ENCODE peak calls at places on chromosomes 3 and 15, in nine cellular contexts. One of them, this sample, is unnamed.
A peak's percentile ranks its signal among the peaks of the same experiment; 100 is the strongest.

GRCh38 chr15:94198633-94199032 is 32.7 kb upstream of the MCTP2 start:
- DNase-seq in colonic mucosa: no peak
- DNase-seq in PC-3: no peak
- DNase-seq in sigmoid colon: no peak
- DNase-seq in lung: no peak
- DNase-seq in astrocyte: no peak
- DNase-seq in heart left ventricle: no peak
- DNase-seq in bronchial epithelial cell: peak; percentile 5
- DNase-seq in psoas muscle: no peak
- DNase-seq in this sample: no peak

GRCh38 chr3:15636028-15636709 is 34.6 kb downstream of the BTD start:
- DNase-seq in bronchial epithelial cell: peak; percentile 54
- DNase-seq in astrocyte: peak; percentile 96
- DNase-seq in heart left ventricle: peak; percentile 62
- DNase-seq in lung: no peak
- DNase-seq in sigmoid colon: no peak
- DNase-seq in PC-3: peak; percentile 93
- DNase-seq in psoas muscle: peak; percentile 32
- DNase-seq in colonic mucosa: no peak
- DNase-seq in this sample: no peak

GRCh38 chr3:43260412-43260811 is 25.9 kb upstream of the SNRK start:
- DNase-seq in sigmoid colon: no peak
- DNase-seq in PC-3: peak; percentile 37
- DNase-seq in astrocyte: no peak
- DNase-seq in bronchial epithelial cell: peak; percentile 11
- DNase-seq in lung: no peak
- DNase-seq in psoas muscle: no peak
- DNase-seq in colonic mucosa: no peak
- DNase-seq in heart left ventricle: no peak
- DNase-seq in this sample: no peak

GRCh38 chr3:46929324-46929723 is 47.2 kb downstream of the CCDC12 start:
- DNase-seq in sigmoid colon: peak; percentile 54
- DNase-seq in bronchial epithelial cell: no peak
- DNase-seq in psoas muscle: peak; percentile 58
- DNase-seq in astrocyte: no peak
- DNase-seq in heart left ventricle: peak; percentile 90
- DNase-seq in PC-3: no peak
- DNase-seq in colonic mucosa: peak; percentile 76
- DNase-seq in lung: peak; percentile 68
- DNase-seq in this sample: peak; percentile 81

GRCh38 chr15:63599401-63600000 is 2.3 kb downstream of the FBXL22 start:
- DNase-seq in colonic mucosa: peak; percentile 81
- DNase-seq in PC-3: peak; percentile 69
- DNase-seq in psoas muscle: peak; percentile 66
- DNase-seq in heart left ventricle: peak; percentile 72
- DNase-seq in astrocyte: no peak
- DNase-seq in bronchial epithelial cell: peak; percentile 73
- DNase-seq in sigmoid colon: peak; percentile 92
- DNase-seq in lung: peak; percentile 62
- DNase-seq in this sample: peak; percentile 61

GRCh38 chr3:24272875-24273274 is 221.8 kb downstream of the THRB start:
- DNase-seq in astrocyte: peak; percentile 43
- DNase-seq in lung: no peak
- DNase-seq in sigmoid colon: no peak
- DNase-seq in bronchial epithelial cell: peak; percentile 88
- DNase-seq in psoas muscle: no peak
- DNase-seq in colonic mucosa: no peak
- DNase-seq in PC-3: peak; percentile 87
- DNase-seq in heart left ventricle: no peak
- DNase-seq in this sample: no peak

GRCh38 chr3:169630852-169631251 is 32.7 kb downstream of the MECOM start:
- DNase-seq in astrocyte: no peak
- DNase-seq in lung: no peak
- DNase-seq in bronchial epithelial cell: no peak
- DNase-seq in PC-3: no peak
- DNase-seq in sigmoid colon: no peak
- DNase-seq in heart left ventricle: no peak
- DNase-seq in psoas muscle: no peak
- DNase-seq in colonic mucosa: no peak
- DNase-seq in this sample: no peak

GRCh38 chr3:108159865-108160264 is 62.4 kb downstream of the IFT57 start:
- DNase-seq in sigmoid colon: no peak
- DNase-seq in lung: no peak
- DNase-seq in astrocyte: peak; percentile 75
- DNase-seq in heart left ventricle: no peak
- DNase-seq in PC-3: peak; percentile 80
- DNase-seq in psoas muscle: no peak
- DNase-seq in bronchial epithelial cell: peak; percentile 69
- DNase-seq in colonic mucosa: no peak
- DNase-seq in this sample: no peak

GRCh38 chr3:193507566-193507965 is 47.1 kb downstream of the ATP13A4 start:
- DNase-seq in psoas muscle: no peak
- DNase-seq in astrocyte: no peak
- DNase-seq in lung: no peak
- DNase-seq in bronchial epithelial cell: peak; percentile 45
- DNase-seq in colonic mucosa: no peak
- DNase-seq in heart left ventricle: no peak
- DNase-seq in PC-3: no peak
- DNase-seq in sigmoid colon: no peak
- DNase-seq in this sample: no peak

GRCh38 chr3:135891121-135891520 is 74.4 kb upstream of the PPP2R3A start:
- DNase-seq in astrocyte: peak; percentile 12
- DNase-seq in PC-3: peak; percentile 43
- DNase-seq in colonic mucosa: no peak
- DNase-seq in sigmoid colon: no peak
- DNase-seq in psoas muscle: no peak
- DNase-seq in lung: no peak
- DNase-seq in heart left ventricle: no peak
- DNase-seq in bronchial epithelial cell: no peak
- DNase-seq in this sample: no peak

GRCh38 chr3:123791417-123791816 is 92.7 kb downstream of the MYLK start:
- DNase-seq in bronchial epithelial cell: peak; percentile 38
- DNase-seq in astrocyte: peak; percentile 92
- DNase-seq in sigmoid colon: no peak
- DNase-seq in psoas muscle: no peak
- DNase-seq in PC-3: peak; percentile 7
- DNase-seq in heart left ventricle: no peak
- DNase-seq in lung: no peak
- DNase-seq in colonic mucosa: peak; percentile 16
- DNase-seq in this sample: no peak

GRCh38 chr15:70121656-70122297 is 24.1 kb upstream of the TLE3 start:
- DNase-seq in psoas muscle: peak; percentile 80
- DNase-seq in colonic mucosa: peak; percentile 55
- DNase-seq in lung: peak; percentile 63
- DNase-seq in PC-3: peak; percentile 71
- DNase-seq in heart left ventricle: peak; percentile 64
- DNase-seq in sigmoid colon: peak; percentile 94
- DNase-seq in astrocyte: peak; percentile 97
- DNase-seq in bronchial epithelial cell: peak; percentile 72
- DNase-seq in this sample: no peak

GRCh38 chr3:79516795-79517194 is 251.0 kb downstream of the ROBO1 start:
- DNase-seq in psoas muscle: no peak
- DNase-seq in lung: no peak
- DNase-seq in sigmoid colon: no peak
- DNase-seq in bronchial epithelial cell: peak; percentile 69
- DNase-seq in heart left ventricle: no peak
- DNase-seq in PC-3: peak; percentile 23
- DNase-seq in astrocyte: peak; percentile 32
- DNase-seq in colonic mucosa: no peak
- DNase-seq in this sample: no peak

GRCh38 chr15:57328479-57329250 is 47.6 kb upstream of the CGNL1 start:
- DNase-seq in bronchial epithelial cell: no peak
- DNase-seq in heart left ventricle: no peak
- DNase-seq in PC-3: no peak
- DNase-seq in colonic mucosa: no peak
- DNase-seq in sigmoid colon: no peak
- DNase-seq in lung: no peak
- DNase-seq in astrocyte: no peak
- DNase-seq in psoas muscle: no peak
- DNase-seq in this sample: no peak

GRCh38 chr15:36877796-36878744 is 222.3 kb downstream of the MEIS2 start:
- DNase-seq in astrocyte: no peak
- DNase-seq in lung: no peak
- DNase-seq in sigmoid colon: no peak
- DNase-seq in PC-3: no peak
- DNase-seq in heart left ventricle: peak; percentile 29
- DNase-seq in bronchial epithelial cell: no peak
- DNase-seq in colonic mucosa: no peak
- DNase-seq in psoas muscle: no peak
- DNase-seq in this sample: no peak

GRCh38 chr3:128457918-128458317 is 8.8 kb downstream of the DNAJB8 start:
- DNase-seq in psoas muscle: no peak
- DNase-seq in lung: no peak
- DNase-seq in PC-3: no peak
- DNase-seq in colonic mucosa: no peak
- DNase-seq in astrocyte: no peak
- DNase-seq in bronchial epithelial cell: no peak
- DNase-seq in sigmoid colon: no peak
- DNase-seq in heart left ventricle: no peak
- DNase-seq in this sample: no peak

GRCh38 chr15:67897646-67898045 is 57.8 kb upstream of the RNU6-1 start:
- DNase-seq in psoas muscle: no peak
- DNase-seq in lung: no peak
- DNase-seq in sigmoid colon: no peak
- DNase-seq in bronchial epithelial cell: no peak
- DNase-seq in PC-3: no peak
- DNase-seq in heart left ventricle: no peak
- DNase-seq in colonic mucosa: no peak
- DNase-seq in astrocyte: no peak
- DNase-seq in this sample: no peak

GRCh38 chr3:105385868-105386508 is 19.3 kb downstream of the ALCAM start:
- DNase-seq in sigmoid colon: no peak
- DNase-seq in colonic mucosa: no peak
- DNase-seq in PC-3: no peak
- DNase-seq in heart left ventricle: no peak
- DNase-seq in astrocyte: no peak
- DNase-seq in bronchial epithelial cell: no peak
- DNase-seq in lung: no peak
- DNase-seq in psoas muscle: no peak
- DNase-seq in this sample: no peak

GRCh38 chr3:126343675-126344074 is 13.5 kb downstream of the KLF15 start:
- DNase-seq in heart left ventricle: no peak
- DNase-seq in psoas muscle: no peak
- DNase-seq in sigmoid colon: peak; percentile 69
- DNase-seq in bronchial epithelial cell: no peak
- DNase-seq in lung: no peak
- DNase-seq in colonic mucosa: no peak
- DNase-seq in PC-3: no peak
- DNase-seq in astrocyte: no peak
- DNase-seq in this sample: peak; percentile 2

GRCh38 chr3:178989821-178990220 is 81.8 kb downstream of the ZMAT3 start:
- DNase-seq in heart left ventricle: no peak
- DNase-seq in sigmoid colon: no peak
- DNase-seq in PC-3: no peak
- DNase-seq in lung: no peak
- DNase-seq in astrocyte: no peak
- DNase-seq in psoas muscle: no peak
- DNase-seq in colonic mucosa: no peak
- DNase-seq in bronchial epithelial cell: no peak
- DNase-seq in this sample: no peak

GRCh38 chr15:80246425-80246894 is 5.6 kb downstream of the CTXND1 start:
- DNase-seq in heart left ventricle: peak; percentile 58
- DNase-seq in sigmoid colon: peak; percentile 55
- DNase-seq in colonic mucosa: no peak
- DNase-seq in psoas muscle: no peak
- DNase-seq in bronchial epithelial cell: no peak
- DNase-seq in astrocyte: no peak
- DNase-seq in lung: no peak
- DNase-seq in PC-3: no peak
- DNase-seq in this sample: no peak
- H3K27me3 ChIP-seq in heart left ventricle: peaks cover 46% of the 10 kb centered on the region
- H3K27me3 ChIP-seq in sigmoid colon: peaks cover 8% of the 10 kb centered on the region
- H3K27me3 ChIP-seq in colonic mucosa: peaks cover 10% of the 10 kb centered on the region
- H3K27me3 ChIP-seq in psoas muscle: no peaks in the 10 kb centered on the region
- H3K27me3 ChIP-seq in bronchial epithelial cell: peaks cover 13% of the 10 kb centered on the region
- H3K27me3 ChIP-seq in astrocyte: peaks cover 28% of the 10 kb centered on the region
- H3K27me3 ChIP-seq in lung: no peaks in the 10 kb centered on the region
- H3K27me3 ChIP-seq in PC-3: peaks cover 65% of the 10 kb centered on the region
- H3K27me3 ChIP-seq in this sample: peaks cover 35% of the 10 kb centered on the region

GRCh38 chr3:81170298-81170697 is 591.1 kb downstream of the GBE1 start:
- DNase-seq in heart left ventricle: no peak
- DNase-seq in bronchial epithelial cell: no peak
- DNase-seq in colonic mucosa: no peak
- DNase-seq in psoas muscle: no peak
- DNase-seq in astrocyte: no peak
- DNase-seq in lung: no peak
- DNase-seq in PC-3: no peak
- DNase-seq in sigmoid colon: no peak
- DNase-seq in this sample: no peak

GRCh38 chr3:81173514-81173913 is 587.9 kb downstream of the GBE1 start:
- DNase-seq in colonic mucosa: no peak
- DNase-seq in psoas muscle: no peak
- DNase-seq in heart left ventricle: no peak
- DNase-seq in PC-3: peak; percentile 66
- DNase-seq in lung: no peak
- DNase-seq in sigmoid colon: no peak
- DNase-seq in bronchial epithelial cell: peak; percentile 8
- DNase-seq in astrocyte: no peak
- DNase-seq in this sample: no peak
- TF ChIP-seq CTCF in colonic mucosa: no peak
- TF ChIP-seq CTCF in psoas muscle: no peak
- TF ChIP-seq CTCF in heart left ventricle: no peak
- TF ChIP-seq CTCF in PC-3: peak; percentile 78
- TF ChIP-seq CTCF in lung: no peak
- TF ChIP-seq CTCF in sigmoid colon: no peak
- TF ChIP-seq CTCF in bronchial epithelial cell: no peak
- TF ChIP-seq CTCF in astrocyte: no peak
- TF ChIP-seq CTCF in this sample: no peak

DNA sequence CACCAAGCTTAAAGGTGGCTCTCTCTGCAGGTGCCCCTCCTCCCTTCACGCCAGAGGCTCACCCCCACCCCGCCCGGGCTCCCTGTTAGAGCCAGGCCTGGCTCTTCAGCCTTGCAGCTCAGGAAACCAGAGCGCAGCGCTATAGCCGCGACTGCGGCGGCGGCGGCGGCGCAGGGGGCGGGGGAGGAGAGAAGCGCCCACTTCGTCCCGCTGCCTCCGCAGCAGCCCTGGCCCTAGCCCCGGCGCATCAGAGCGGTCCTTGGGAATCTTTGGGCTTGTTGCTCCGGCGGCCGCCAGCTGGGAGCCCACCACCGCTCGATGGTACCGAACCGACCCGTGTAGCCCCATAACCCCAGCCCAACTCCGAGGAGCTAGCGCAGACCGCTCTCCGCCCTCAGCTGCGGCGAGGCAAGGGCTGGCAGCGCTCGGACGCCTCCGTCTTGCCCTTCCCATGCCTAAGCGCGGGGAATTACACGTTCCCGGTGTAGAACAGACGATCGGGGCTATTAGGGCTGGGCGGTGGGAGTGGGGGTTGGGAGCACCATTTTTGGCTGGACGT is 1.2 kb downstream of the RASGRF1 start:
- DNase-seq in sigmoid colon: no peak
- DNase-seq in bronchial epithelial cell: no peak
- DNase-seq in heart left ventricle: no peak
- DNase-seq in lung: no peak
- DNase-seq in astrocyte: no peak
- DNase-seq in colonic mucosa: no peak
- DNase-seq in PC-3: no peak
- DNase-seq in psoas muscle: no peak
- DNase-seq in this sample: no peak
- H3K27me3 ChIP-seq in sigmoid colon: peaks cover 61% of the 10 kb centered on the region
- H3K27me3 ChIP-seq in bronchial epithelial cell: peaks cover 40% of the 10 kb centered on the region
- H3K27me3 ChIP-seq in heart left ventricle: peaks cover 77% of the 10 kb centered on the region
- H3K27me3 ChIP-seq in lung: peaks cover 25% of the 10 kb centered on the region
- H3K27me3 ChIP-seq in astrocyte: peaks cover 49% of the 10 kb centered on the region
- H3K27me3 ChIP-seq in colonic mucosa: peaks cover 31% of the 10 kb centered on the region
- H3K27me3 ChIP-seq in PC-3: peaks cover 72% of the 10 kb centered on the region
- H3K27me3 ChIP-seq in psoas muscle: no peaks in the 10 kb centered on the region
- H3K27me3 ChIP-seq in this sample: peaks cover 82% of the 10 kb centered on the region

GRCh38 chr3:39103324-39103693 is 4.1 kb downstream of the GORASP1 start:
- DNase-seq in sigmoid colon: no peak
- DNase-seq in PC-3: no peak
- DNase-seq in psoas muscle: no peak
- DNase-seq in bronchial epithelial cell: no peak
- DNase-seq in astrocyte: no peak
- DNase-seq in colonic mucosa: no peak
- DNase-seq in lung: peak; percentile 19
- DNase-seq in heart left ventricle: no peak
- DNase-seq in this sample: no peak
- TF ChIP-seq CTCF in sigmoid colon: no peak
- TF ChIP-seq CTCF in PC-3: peak; percentile 38
- TF ChIP-seq CTCF in psoas muscle: no peak
- TF ChIP-seq CTCF in bronchial epithelial cell: peak; percentile 9
- TF ChIP-seq CTCF in astrocyte: no peak
- TF ChIP-seq CTCF in colonic mucosa: no peak
- TF ChIP-seq CTCF in lung: no peak
- TF ChIP-seq CTCF in heart left ventricle: no peak
- TF ChIP-seq CTCF in this sample: no peak

This sample was measured in heart right ventricle.